ENCODE peak calls at places on chromosomes 13 and 19, in eight cellular contexts. K, E, Y, C, W, D, S and M are unnamed samples.

GRCh38 chr13:112455476-112456059 is 79.4 kb downstream of the SPACA7 start:
- DNase-seq in D (peak; percentile 27), W (no peak), C (no peak), K (no peak), Y (no peak), E (no peak), S (no peak), M (no peak)

GRCh38 chr13:21529102-21529893 is 70.2 kb upstream of the ZDHHC20 start:
- DNase-seq in D (no peak), E (no peak), C (no peak), S (no peak), Y (no peak), W (no peak), K (no peak), M (no peak)

GRCh38 chr19:33040994-33041827 is 23.5 kb downstream of the RHPN2 start:
- DNase-seq in E (no peak), K (no peak), C (peak; percentile 100), W (peak; percentile 92), D (no peak), Y (peak; percentile 37), S (no peak), M (no peak)

GRCh38 chr13:97307882-97308624 is 85.9 kb downstream of the MBNL2 start:
- DNase-seq in K (peak; percentile 87), W (peak; percentile 69), C (peak; percentile 81), E (peak; percentile 45), D (no peak), Y (no peak), S (no peak), M (no peak)

GRCh38 chr19:38319421-38320258 is at the start of gene KCNK6:
- DNase-seq in Y (no peak), E (peak; percentile 72), C (no peak), W (no peak), S (no peak), D (peak; percentile 87), K (peak; percentile 47), M (no peak)

GRCh38 chr13:102628559-102628958 is 31.8 kb downstream of the TPP2 start:
- DNase-seq in E (no peak), Y (no peak), S (no peak), C (no peak), D (no peak), W (no peak), K (no peak), M (no peak)

GRCh38 chr19:37982655-37983054 is 75.6 kb downstream of the SIPA1L3 start:
- DNase-seq in S (no peak), C (no peak), K (no peak), D (no peak), Y (no peak), E (no peak), W (no peak), M (no peak)

GRCh38 chr19:56664511-56664910 is 7.0 kb downstream of the ZNF835 start:
- DNase-seq in E (no peak), D (no peak), K (no peak), S (no peak), W (no peak), C (no peak), Y (no peak), M (no peak)

GRCh38 chr13:29532136-29532535 is 63.4 kb downstream of the SLC7A1 start:
- DNase-seq in C (no peak), E (no peak), K (no peak), Y (no peak), D (no peak), S (no peak), W (no peak), M (no peak)

GRCh38 chr13:61414686-61415664 is 674 bp downstream of the PCDH20 start:
- DNase-seq in S (no peak), Y (no peak), C (peak; percentile 26), K (peak; percentile 4), E (peak; percentile 80), W (no peak), D (peak; percentile 78), M (no peak)

GRCh38 chr13:111857336-111857735 is 209.6 kb upstream of the SOX1 start:
- DNase-seq in D (peak; percentile 35), W (no peak), S (no peak), E (no peak), C (no peak), Y (no peak), K (no peak), M (no peak)

GRCh38 chr19:53007200-53008054 is 6.3 kb upstream of the ERVV-1 start:
- DNase-seq in K (no peak), S (peak; percentile 12), Y (no peak), W (no peak), E (peak; percentile 33), C (no peak), D (no peak), M (no peak)

GRCh38 chr13:20125129-20125782 is 35.6 kb downstream of the GJA3 start:
- DNase-seq in W (no peak), D (no peak), S (no peak), C (no peak), K (peak; percentile 19), Y (no peak), E (no peak), M (no peak)

GRCh38 chr13:79225487-79226232 is 180.4 kb downstream of the RBM26 start:
- DNase-seq in S (no peak), Y (no peak), E (no peak), D (no peak), W (no peak), K (no peak), C (no peak), M (no peak)

GRCh38 chr13:47555235-47555634 is 445.8 kb downstream of the SUCLA2 start:
- DNase-seq in D (no peak), Y (no peak), K (no peak), W (no peak), E (no peak), C (no peak), S (no peak), M (no peak)

GRCh38 chr13:93279982-93280381 is 53.4 kb downstream of the GPC6 start:
- DNase-seq in E (no peak), W (no peak), Y (no peak), K (no peak), C (no peak), D (no peak), S (no peak), M (no peak)

GRCh38 chr19:12603714-12604113 is 6.9 kb downstream of the ZNF490 start:
- DNase-seq in W (no peak), C (no peak), K (no peak), S (no peak), E (no peak), Y (peak; percentile 69), D (no peak), M (no peak)

GRCh38 chr19:38213911-38214625 is 10.0 kb downstream of the DPF1 start:
- DNase-seq in C (no peak), S (no peak), K (no peak), W (no peak), D (no peak), Y (peak; percentile 33), E (no peak), M (no peak)

GRCh38 chr19:30528919-30529318 is 156.7 kb downstream of the ZNF536 start:
- DNase-seq in W (no peak), E (no peak), K (no peak), C (no peak), Y (no peak), S (no peak), D (no peak), M (no peak)

GRCh38 chr13:113785051-113786010 is 26.3 kb downstream of the TMEM255B start:
- DNase-seq in C (no peak), Y (no peak), D (no peak), K (peak; percentile 80), W (peak; percentile 48), E (no peak), S (no peak), M (no peak)

GRCh38 chr13:50441141-50441540 is 402.4 kb downstream of the DLEU7 start:
- DNase-seq in K (no peak), Y (no peak), E (no peak), C (no peak), S (no peak), W (no peak), D (no peak), M (no peak)

GRCh38 chr13:26965976-26966375 is 205.4 kb upstream of the GPR12 start:
- DNase-seq in W (no peak), Y (no peak), S (no peak), E (no peak), D (no peak), C (no peak), K (no peak), M (no peak)

GRCh38 chr13:99916366-99917103 is 55.0 kb downstream of the ZIC5 start:
- DNase-seq in W (peak; percentile 73), E (peak; percentile 73), D (no peak), K (peak; percentile 72), S (peak; percentile 59), Y (peak; percentile 31), C (peak; percentile 76), M (peak; percentile 77)

GRCh38 chr13:46202956-46203355 is 8.8 kb upstream of the LRRC63 start:
- DNase-seq in D (no peak), S (no peak), C (no peak), K (no peak), Y (no peak), E (no peak), W (no peak), M (no peak)

GRCh38 chr19:46546194-46546896 is 50.7 kb upstream of the PNMA8B start:
- DNase-seq in E (peak; percentile 62), S (peak; percentile 54), D (peak; percentile 59), C (peak; percentile 30), W (no peak), K (peak; percentile 15), Y (no peak), M (no peak)

GRCh38 chr13:43663474-43664090 is 123.2 kb downstream of the ENOX1 start:
- DNase-seq in D (no peak), E (no peak), C (no peak), W (no peak), S (no peak), K (no peak), Y (no peak), M (no peak)
- H3K9ac ChIP-seq in D (no peak overlapping the region), E (no peak overlapping the region), C (no peak overlapping the region), W (no peak overlapping the region), S (no peak overlapping the region), K (no peak overlapping the region), Y (no peak overlapping the region), M (no peak overlapping the region)

GRCh38 chr19:10353793-10354391 is 14.5 kb upstream of the ICAM3 start:
- DNase-seq in Y (no peak), K (peak; percentile 33), E (peak; percentile 77), W (peak; percentile 32), D (peak; percentile 99), C (no peak), S (peak; percentile 78), M (no peak)
- H3K27ac ChIP-seq in Y (no peak overlapping the region), K (no peak overlapping the region), E (no peak overlapping the region), W (no peak overlapping the region), D (peak overlapping the region; percentile 68), C (no peak overlapping the region), S (no peak overlapping the region), M (no peak overlapping the region)

GRCh38 chr19:3708207-3708931 is at the start of gene TJP3:
- DNase-seq in K (no peak), D (peak; percentile 61), S (no peak), E (peak; percentile 35), Y (no peak), C (peak; percentile 75), W (peak; percentile 65), M (no peak)
- TF ChIP-seq POLR2AphosphoS5 in K (no peak), D (no peak), S (no peak), E (no peak), Y (no peak), C (peak; percentile 69), W (no peak), M (no peak)

DNA sequence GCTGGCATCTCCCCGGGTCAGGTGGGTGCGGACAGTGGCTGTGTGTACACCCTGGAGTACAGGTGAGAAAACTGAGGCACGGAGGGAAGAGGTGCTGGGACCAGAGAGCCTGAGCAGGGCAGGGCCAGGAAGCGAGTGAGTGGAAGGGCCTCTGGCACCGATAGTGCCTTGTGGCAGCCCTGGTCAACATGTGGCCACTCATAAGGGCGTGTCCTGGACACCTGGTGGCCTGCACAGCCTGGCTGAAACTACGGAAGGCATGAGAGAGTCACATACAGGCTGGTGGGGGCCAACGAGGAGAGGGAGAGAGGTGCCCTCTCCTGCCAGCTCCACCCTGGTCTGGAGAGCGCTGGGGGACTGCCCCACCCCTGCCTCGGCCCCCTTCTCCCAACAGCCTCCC is 6.1 kb downstream of the CBARP start:
- DNase-seq in D (no peak), Y (no peak), S (no peak), W (no peak), E (no peak), C (no peak), K (no peak), M (no peak)
- H3K9ac ChIP-seq in D (no peak overlapping the region), Y (no peak overlapping the region), S (peak overlapping the region; percentile 58), W (no peak overlapping the region), E (no peak overlapping the region), C (no peak overlapping the region), K (no peak overlapping the region), M (no peak overlapping the region)